ENCODE peak calls at places on chromosomes 3 and 15, in six cellular contexts. J, O, L, Z, X and F are unnamed samples. For H3K4me1, H3K36me3 and H3K9me3, the result is how much of the 10 kb centered on the place peaks cover.

GRCh38 chr3:128060473-128061381 is 8.5 kb downstream of the SEC61A1 start:
- DNase-seq in J (no peak), O (no peak), L (peak), Z (no peak), X (no peak), F (no peak)

GRCh38 chr15:58040117-58040516 is 25.4 kb downstream of the ALDH1A2 start:
- DNase-seq in J (no peak), O (no peak), L (no peak), Z (no peak), X (no peak), F (no peak)

GRCh38 chr15:31361764-31362120 is 35.1 kb downstream of the KLF13 start:
- DNase-seq in J (no peak), O (no peak), L (no peak), Z (no peak), X (no peak), F (no peak)

GRCh38 chr3:46674031-46674592 is 19.4 kb downstream of the ALS2CL start:
- DNase-seq in J (peak), O (no peak), L (no peak), Z (no peak), X (no peak), F (no peak)

GRCh38 chr15:69704229-69704628 is 251.6 kb downstream of the RPLP1 start:
- DNase-seq in J (no peak), O (no peak), L (peak), Z (no peak), X (no peak), F (no peak)

GRCh38 chr3:4865714-4866113 is 113.5 kb upstream of the BHLHE40 start:
- DNase-seq in J (no peak), O (no peak), L (no peak), Z (no peak), X (no peak), F (no peak)

GRCh38 chr3:195356151-195357086 is 85.5 kb upstream of the XXYLT1 start:
- DNase-seq in J (no peak), O (peak), L (peak), Z (no peak), X (no peak), F (no peak)

GRCh38 chr3:48989796-48990635 is at the start of gene P4HTM:
- DNase-seq in J (peak), O (peak), L (peak), Z (peak), X (peak), F (peak)

GRCh38 chr15:52208306-52208946 is 17.2 kb upstream of the GNB5 start:
- DNase-seq in J (peak), O (no peak), L (peak), Z (peak), X (no peak), F (peak)

GRCh38 chr3:78977073-78977472 is 790.7 kb downstream of the ROBO1 start:
- DNase-seq in J (no peak), O (no peak), L (peak), Z (no peak), X (no peak), F (no peak)

GRCh38 chr15:61138151-61138550 is 91.0 kb downstream of the RORA start:
- DNase-seq in J (no peak), O (no peak), L (peak), Z (no peak), X (no peak), F (no peak)

GRCh38 chr15:42494998-42495360 is 455 bp upstream of the SNAP23 start:
- DNase-seq in J (peak), O (peak), L (peak), Z (no peak), X (peak), F (no peak)

GRCh38 chr15:101327147-101327740 is 32.2 kb upstream of the SNRPA1 start:
- DNase-seq in J (no peak), O (no peak), L (no peak), Z (no peak), X (no peak), F (no peak)

GRCh38 chr3:167887096-167887495 is 151.6 kb downstream of the SERPINI1 start:
- DNase-seq in J (no peak), O (no peak), L (peak), Z (no peak), X (no peak), F (no peak)

GRCh38 chr3:147701195-147701594 is 292.0 kb downstream of the ZIC1 start:
- DNase-seq in J (no peak), O (no peak), L (peak), Z (no peak), X (no peak), F (no peak)

GRCh38 chr15:70714575-70714974 is 48.8 kb downstream of the UACA start:
- DNase-seq in J (no peak), O (no peak), L (peak), Z (no peak), X (no peak), F (peak)

GRCh38 chr15:73650387-73651126 is 17.4 kb upstream of the NPTN start:
- DNase-seq in J (no peak), O (no peak), L (no peak), Z (no peak), X (no peak), F (no peak)

GRCh38 chr3:100260081-100260684 is 609 bp upstream of the TBC1D23 start:
- DNase-seq in J (peak), O (peak), L (peak), Z (peak), X (peak), F (no peak)

GRCh38 chr3:161489390-161489789 is 7.2 kb upstream of the OTOL1 start:
- DNase-seq in J (no peak), O (no peak), L (no peak), Z (no peak), X (no peak), F (no peak)

GRCh38 chr15:101614001-101614585 is 38.1 kb downstream of the TM2D3 start:
- DNase-seq in J (no peak), O (no peak), L (no peak), Z (no peak), X (no peak), F (no peak)

GRCh38 chr3:80733522-80734176 is 965.9 kb upstream of the ROBO1 start:
- DNase-seq in J (peak), O (no peak), L (peak), Z (no peak), X (no peak), F (no peak)

GRCh38 chr3:171374661-171375285 is 85.4 kb downstream of the TNIK start:
- DNase-seq in J (no peak), O (no peak), L (peak), Z (no peak), X (no peak), F (no peak)

GRCh38 chr15:53833134-53833624 is 73.7 kb upstream of the WDR72 start:
- DNase-seq in J (peak), O (peak), L (peak), Z (no peak), X (no peak), F (no peak)

GRCh38 chr15:52349062-52349700 is 53.6 kb upstream of the MYO5C start:
- DNase-seq in J (no peak), O (no peak), L (peak), Z (no peak), X (no peak), F (no peak)

GRCh38 chr3:122230174-122230573 is 46.7 kb downstream of the CASR start:
- DNase-seq in J (no peak), O (no peak), L (no peak), Z (no peak), X (no peak), F (no peak)

GRCh38 chr3:184505479-184505878 is 56.1 kb upstream of the EPHB3 start:
- DNase-seq in J (no peak), O (no peak), L (no peak), Z (no peak), X (no peak), F (no peak)

GRCh38 chr3:99965077-99965476 is 147.4 kb downstream of the CMSS1 start:
- DNase-seq in J (peak), O (no peak), L (peak), Z (no peak), X (no peak), F (no peak)

GRCh38 chr3:174949523-174949922 is 90.4 kb downstream of the NAALADL2 start:
- DNase-seq in J (no peak), O (no peak), L (peak), Z (no peak), X (no peak), F (no peak)

GRCh38 chr3:64238971-64239667 is 13.9 kb upstream of the PRICKLE2 start:
- DNase-seq in J (peak), O (peak), L (peak), Z (peak), X (peak), F (peak)

GRCh38 chr15:78103406-78104118 is 11.2 kb downstream of the SH2D7 start:
- DNase-seq in J (peak), O (no peak), L (no peak), Z (no peak), X (peak), F (no peak)

DNA sequence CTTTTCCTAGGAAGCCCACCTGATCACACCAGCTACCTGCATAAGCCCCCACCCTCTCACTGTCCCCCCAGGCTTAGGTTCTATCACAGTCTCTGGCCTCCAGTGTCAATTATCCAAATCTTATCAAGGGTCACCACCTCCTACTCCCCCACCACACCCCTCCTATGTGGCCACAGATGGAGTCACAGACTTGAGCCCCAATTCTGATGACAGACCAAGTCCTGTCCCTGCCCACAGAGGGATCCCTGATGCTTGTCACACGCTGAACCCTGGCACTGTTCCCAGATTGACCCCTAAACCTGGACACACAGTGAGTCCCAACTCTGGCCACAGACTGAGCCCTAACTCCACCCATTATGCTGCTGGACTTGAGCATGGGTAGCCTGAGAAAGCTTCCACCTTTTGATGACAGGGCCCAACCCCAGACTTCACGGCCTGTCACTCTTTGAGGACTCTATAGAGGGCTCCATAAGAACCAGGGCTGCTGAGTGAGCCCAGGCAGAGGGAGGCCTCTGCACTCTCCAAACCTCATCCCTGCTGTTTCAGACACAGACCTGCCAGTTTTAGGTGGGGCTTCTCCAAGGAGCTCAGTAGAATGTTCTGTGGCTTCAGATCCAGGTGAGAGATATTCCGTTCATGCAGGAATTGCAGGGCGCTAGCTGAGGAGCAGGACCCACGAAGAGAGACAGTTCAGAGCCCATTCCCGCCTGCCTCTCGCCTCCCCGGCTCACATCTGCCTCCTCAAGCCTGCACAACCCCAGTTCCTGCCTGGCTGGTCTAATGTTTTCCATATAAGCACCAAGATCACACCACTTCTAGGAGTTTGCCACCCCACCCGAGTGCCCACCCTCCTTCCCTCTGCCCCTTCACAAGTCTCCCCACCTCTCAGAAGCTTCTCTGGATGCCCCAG is 1.9 kb downstream of the ULK3 start:
- DNase-seq in J (no peak), O (no peak), L (no peak), Z (no peak), X (no peak), F (no peak)
- H3K4me1 ChIP-seq in J (under half), O (under half), L (under half), Z (under half), X (under half), F (under half)

GRCh38 chr15:55858661-55859060 is 115.7 kb upstream of the PRTG start:
- DNase-seq in J (no peak), O (no peak), L (peak), Z (no peak), X (no peak), F (no peak)
- H3K36me3 ChIP-seq in J (under half), O (under half), L (under half), Z (under half), X (under half), F (under half)

GRCh38 chr3:42314411-42314810 is 48.4 kb upstream of the CCK start:
- DNase-seq in J (no peak), O (no peak), L (peak), Z (no peak), X (no peak), F (no peak)
- H3K9me3 ChIP-seq in J (under half), O (under half), L (under half), Z (half or more), X (under half), F (under half)

DNA sequence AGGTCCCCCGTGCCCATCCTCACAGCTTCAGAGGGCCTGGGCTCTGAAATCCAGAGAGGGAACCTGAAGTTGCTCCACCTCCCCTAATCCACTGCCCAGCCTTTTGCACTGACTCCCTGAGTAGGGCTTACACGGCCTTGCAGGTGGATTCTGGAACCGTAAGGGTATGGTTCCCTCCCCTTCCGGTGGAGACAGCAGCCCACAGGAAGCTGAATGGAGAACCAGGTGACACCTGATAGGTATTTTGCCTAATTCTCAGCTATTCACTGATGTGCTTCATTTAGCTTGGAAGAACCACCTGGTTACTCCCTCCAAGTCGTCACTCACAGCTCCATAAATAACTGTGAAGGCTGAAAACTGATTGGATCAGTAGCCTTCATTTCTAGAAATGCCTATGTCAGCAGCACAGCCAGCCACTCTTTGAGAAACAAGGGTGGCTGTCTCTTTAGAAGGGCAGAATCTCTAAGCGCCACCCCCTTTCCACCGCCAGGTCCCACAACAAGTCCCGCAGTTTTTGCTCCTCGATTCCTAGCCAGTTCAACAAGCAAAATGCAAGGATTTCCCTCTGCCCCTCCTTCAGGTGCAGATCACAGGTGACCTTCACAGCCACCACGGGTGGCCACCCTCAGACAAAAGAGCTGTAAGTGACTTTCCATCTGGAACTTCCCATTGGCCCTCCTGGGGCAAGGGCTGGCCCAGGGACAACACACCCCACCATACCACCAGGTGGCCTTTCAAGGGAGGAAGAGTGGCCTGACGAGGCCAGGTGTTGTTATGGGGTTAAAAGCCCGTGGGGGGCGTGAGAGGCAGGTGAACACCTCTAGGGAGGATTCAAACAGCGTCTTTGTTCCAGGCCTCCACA is 112.9 kb downstream of the SEC22A start:
- DNase-seq in J (no peak), O (no peak), L (no peak), Z (peak), X (no peak), F (no peak)
- H3K4me1 ChIP-seq in J (under half), O (under half), L (under half), Z (under half), X (under half), F (under half)

GRCh38 chr3:30676424-30677346 is 70.3 kb downstream of the TGFBR2 start:
- DNase-seq in J (no peak), O (no peak), L (no peak), Z (no peak), X (no peak), F (no peak)
- H3K36me3 ChIP-seq in J (under half), O (under half), L (under half), Z (under half), X (half or more), F (under half)

GRCh38 chr15:44603126-44603525 is 60.3 kb downstream of the SPG11 start:
- DNase-seq in J (no peak), O (no peak), L (no peak), Z (no peak), X (no peak), F (no peak)
- H3K9me3 ChIP-seq in J (under half), O (under half), L (under half), Z (under half), X (under half), F (under half)

GRCh38 chr3:66497982-66498671 is 2.7 kb downstream of the LRIG1 start:
- DNase-seq in J (peak), O (no peak), L (no peak), Z (no peak), X (no peak), F (no peak)
- H3K4me1 ChIP-seq in J (half or more), O (half or more), L (under half), Z (under half), X (under half), F (half or more)

DNA sequence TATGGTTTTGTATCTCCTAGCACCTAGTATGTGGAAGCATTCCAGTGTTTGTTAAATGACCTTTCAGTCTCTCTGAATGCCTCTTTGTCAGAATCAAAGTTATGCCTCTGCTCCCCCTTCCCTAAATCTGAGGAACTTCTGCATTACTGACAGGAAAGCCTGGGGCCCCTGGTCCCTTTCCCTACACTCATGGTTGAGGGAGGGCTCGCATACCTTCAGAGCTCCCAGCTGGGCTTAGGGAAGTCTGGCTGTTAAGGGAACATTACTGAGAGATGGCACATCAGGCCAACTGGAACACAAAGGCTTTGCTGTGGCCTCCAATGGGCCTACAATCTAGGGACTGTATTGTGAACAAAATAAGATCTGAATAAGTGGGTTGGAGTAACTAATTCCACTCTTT is 10.3 kb downstream of the PKM start:
- DNase-seq in J (no peak), O (no peak), L (peak), Z (no peak), X (no peak), F (no peak)
- H3K36me3 ChIP-seq in J (under half), O (under half), L (under half), Z (half or more), X (half or more), F (half or more)